ENCODE peak calls at places on chromosomes 5 and 9, in ten cellular contexts. One of them, this sample, is unnamed.

GRCh38 chr5:61575581-61575980 is 243.5 kb downstream of the ZSWIM6 start:
- DNase-seq in memory B cell: no peak
- DNase-seq in Ammon's horn: no peak
- DNase-seq in stimulated activated CD8-positive, alpha-beta memory T cell treated with anti-CD3 and anti-CD28 coated beads, Interleukin-2, amount 100 ng/mL, for 48 hours: no peak
- DNase-seq in activated gamma-delta T cell treated with anti-CD3 and anti-CD28 coated beads, Interleukin-2, amount 50 U/mL, for 16 hours: no peak
- DNase-seq in astrocyte of the cerebellum: no peak
- DNase-seq in H4: no peak
- DNase-seq in stimulated activated naive CD4-positive, alpha-beta T cell: no peak
- DNase-seq in HTR-8/SVneo: no peak
- DNase-seq in brain microvascular endothelial cell: no peak
- DNase-seq in this sample: no peak

GRCh38 chr9:72365525-72366256 is 683 bp upstream of the ZFAND5 start:
- DNase-seq in brain microvascular endothelial cell: peak; percentile 81
- DNase-seq in stimulated activated naive CD4-positive, alpha-beta T cell: no peak
- DNase-seq in activated gamma-delta T cell treated with anti-CD3 and anti-CD28 coated beads, Interleukin-2, amount 50 U/mL, for 16 hours: peak; percentile 44
- DNase-seq in H4: peak; percentile 73
- DNase-seq in stimulated activated CD8-positive, alpha-beta memory T cell treated with anti-CD3 and anti-CD28 coated beads, Interleukin-2, amount 100 ng/mL, for 48 hours: peak; percentile 38
- DNase-seq in memory B cell: peak; percentile 69
- DNase-seq in HTR-8/SVneo: peak; percentile 61
- DNase-seq in Ammon's horn: peak; percentile 91
- DNase-seq in astrocyte of the cerebellum: peak; percentile 71
- DNase-seq in this sample: peak; percentile 94

GRCh38 chr5:147578228-147579024 is 68.6 kb upstream of the DPYSL3 start:
- DNase-seq in Ammon's horn: peak; percentile 67
- DNase-seq in stimulated activated CD8-positive, alpha-beta memory T cell treated with anti-CD3 and anti-CD28 coated beads, Interleukin-2, amount 100 ng/mL, for 48 hours: no peak
- DNase-seq in memory B cell: no peak
- DNase-seq in HTR-8/SVneo: peak; percentile 45
- DNase-seq in H4: peak; percentile 49
- DNase-seq in stimulated activated naive CD4-positive, alpha-beta T cell: no peak
- DNase-seq in brain microvascular endothelial cell: peak; percentile 31
- DNase-seq in astrocyte of the cerebellum: no peak
- DNase-seq in activated gamma-delta T cell treated with anti-CD3 and anti-CD28 coated beads, Interleukin-2, amount 50 U/mL, for 16 hours: no peak
- DNase-seq in this sample: peak; percentile 80

GRCh38 chr5:126002222-126002897 is 420.8 kb upstream of the GRAMD2B start:
- DNase-seq in memory B cell: no peak
- DNase-seq in activated gamma-delta T cell treated with anti-CD3 and anti-CD28 coated beads, Interleukin-2, amount 50 U/mL, for 16 hours: no peak
- DNase-seq in HTR-8/SVneo: no peak
- DNase-seq in stimulated activated naive CD4-positive, alpha-beta T cell: no peak
- DNase-seq in astrocyte of the cerebellum: peak; percentile 98
- DNase-seq in H4: peak; percentile 83
- DNase-seq in brain microvascular endothelial cell: peak; percentile 90
- DNase-seq in Ammon's horn: peak; percentile 71
- DNase-seq in stimulated activated CD8-positive, alpha-beta memory T cell treated with anti-CD3 and anti-CD28 coated beads, Interleukin-2, amount 100 ng/mL, for 48 hours: no peak
- DNase-seq in this sample: peak; percentile 86

GRCh38 chr5:119355636-119356383 is at the start of gene TNFAIP8:
- DNase-seq in activated gamma-delta T cell treated with anti-CD3 and anti-CD28 coated beads, Interleukin-2, amount 50 U/mL, for 16 hours: peak; percentile 48
- DNase-seq in astrocyte of the cerebellum: peak; percentile 24
- DNase-seq in HTR-8/SVneo: peak; percentile 51
- DNase-seq in Ammon's horn: peak; percentile 30
- DNase-seq in H4: no peak
- DNase-seq in memory B cell: peak; percentile 41
- DNase-seq in stimulated activated naive CD4-positive, alpha-beta T cell: peak; percentile 49
- DNase-seq in brain microvascular endothelial cell: peak; percentile 50
- DNase-seq in stimulated activated CD8-positive, alpha-beta memory T cell treated with anti-CD3 and anti-CD28 coated beads, Interleukin-2, amount 100 ng/mL, for 48 hours: peak; percentile 78
- DNase-seq in this sample: peak; percentile 83

GRCh38 chr5:157912621-157913325 is 53.8 kb upstream of the CLINT1 start:
- DNase-seq in memory B cell: peak; percentile 13
- DNase-seq in brain microvascular endothelial cell: no peak
- DNase-seq in stimulated activated CD8-positive, alpha-beta memory T cell treated with anti-CD3 and anti-CD28 coated beads, Interleukin-2, amount 100 ng/mL, for 48 hours: no peak
- DNase-seq in stimulated activated naive CD4-positive, alpha-beta T cell: no peak
- DNase-seq in HTR-8/SVneo: no peak
- DNase-seq in astrocyte of the cerebellum: no peak
- DNase-seq in activated gamma-delta T cell treated with anti-CD3 and anti-CD28 coated beads, Interleukin-2, amount 50 U/mL, for 16 hours: no peak
- DNase-seq in H4: no peak
- DNase-seq in Ammon's horn: no peak
- DNase-seq in this sample: no peak

GRCh38 chr5:123755587-123756324 is 243.8 kb downstream of the CSNK1G3 start:
- DNase-seq in brain microvascular endothelial cell: peak; percentile 81
- DNase-seq in stimulated activated naive CD4-positive, alpha-beta T cell: no peak
- DNase-seq in stimulated activated CD8-positive, alpha-beta memory T cell treated with anti-CD3 and anti-CD28 coated beads, Interleukin-2, amount 100 ng/mL, for 48 hours: no peak
- DNase-seq in activated gamma-delta T cell treated with anti-CD3 and anti-CD28 coated beads, Interleukin-2, amount 50 U/mL, for 16 hours: no peak
- DNase-seq in astrocyte of the cerebellum: no peak
- DNase-seq in Ammon's horn: no peak
- DNase-seq in H4: no peak
- DNase-seq in memory B cell: no peak
- DNase-seq in HTR-8/SVneo: peak; percentile 13
- DNase-seq in this sample: peak; percentile 69

GRCh38 chr9:130912932-130913598 is 16.5 kb upstream of the QRFP start:
- DNase-seq in astrocyte of the cerebellum: no peak
- DNase-seq in Ammon's horn: peak; percentile 59
- DNase-seq in stimulated activated CD8-positive, alpha-beta memory T cell treated with anti-CD3 and anti-CD28 coated beads, Interleukin-2, amount 100 ng/mL, for 48 hours: no peak
- DNase-seq in HTR-8/SVneo: peak; percentile 77
- DNase-seq in activated gamma-delta T cell treated with anti-CD3 and anti-CD28 coated beads, Interleukin-2, amount 50 U/mL, for 16 hours: no peak
- DNase-seq in stimulated activated naive CD4-positive, alpha-beta T cell: no peak
- DNase-seq in H4: peak; percentile 78
- DNase-seq in brain microvascular endothelial cell: peak; percentile 49
- DNase-seq in memory B cell: no peak
- DNase-seq in this sample: peak; percentile 96

GRCh38 chr5:143036146-143036927 is 266.2 kb downstream of the ARHGAP26 start:
- DNase-seq in memory B cell: no peak
- DNase-seq in H4: no peak
- DNase-seq in brain microvascular endothelial cell: no peak
- DNase-seq in stimulated activated naive CD4-positive, alpha-beta T cell: no peak
- DNase-seq in astrocyte of the cerebellum: no peak
- DNase-seq in HTR-8/SVneo: no peak
- DNase-seq in activated gamma-delta T cell treated with anti-CD3 and anti-CD28 coated beads, Interleukin-2, amount 50 U/mL, for 16 hours: no peak
- DNase-seq in stimulated activated CD8-positive, alpha-beta memory T cell treated with anti-CD3 and anti-CD28 coated beads, Interleukin-2, amount 100 ng/mL, for 48 hours: no peak
- DNase-seq in Ammon's horn: no peak
- DNase-seq in this sample: no peak

GRCh38 chr5:154376481-154376880 is 69.3 kb upstream of the SAP30L start:
- DNase-seq in memory B cell: no peak
- DNase-seq in Ammon's horn: no peak
- DNase-seq in H4: no peak
- DNase-seq in stimulated activated naive CD4-positive, alpha-beta T cell: no peak
- DNase-seq in astrocyte of the cerebellum: no peak
- DNase-seq in brain microvascular endothelial cell: no peak
- DNase-seq in HTR-8/SVneo: no peak
- DNase-seq in stimulated activated CD8-positive, alpha-beta memory T cell treated with anti-CD3 and anti-CD28 coated beads, Interleukin-2, amount 100 ng/mL, for 48 hours: no peak
- DNase-seq in activated gamma-delta T cell treated with anti-CD3 and anti-CD28 coated beads, Interleukin-2, amount 50 U/mL, for 16 hours: no peak
- DNase-seq in this sample: no peak

GRCh38 chr9:113609562-113610318 is 146.2 kb downstream of the RGS3 start:
- DNase-seq in stimulated activated naive CD4-positive, alpha-beta T cell: no peak
- DNase-seq in stimulated activated CD8-positive, alpha-beta memory T cell treated with anti-CD3 and anti-CD28 coated beads, Interleukin-2, amount 100 ng/mL, for 48 hours: no peak
- DNase-seq in HTR-8/SVneo: no peak
- DNase-seq in H4: no peak
- DNase-seq in astrocyte of the cerebellum: no peak
- DNase-seq in activated gamma-delta T cell treated with anti-CD3 and anti-CD28 coated beads, Interleukin-2, amount 50 U/mL, for 16 hours: no peak
- DNase-seq in memory B cell: no peak
- DNase-seq in brain microvascular endothelial cell: no peak
- DNase-seq in Ammon's horn: peak; percentile 33
- DNase-seq in this sample: no peak

GRCh38 chr9:128628471-128629048 is 28.1 kb downstream of the DYNC2I2 start:
- DNase-seq in activated gamma-delta T cell treated with anti-CD3 and anti-CD28 coated beads, Interleukin-2, amount 50 U/mL, for 16 hours: no peak
- DNase-seq in Ammon's horn: peak; percentile 59
- DNase-seq in memory B cell: no peak
- DNase-seq in stimulated activated naive CD4-positive, alpha-beta T cell: no peak
- DNase-seq in stimulated activated CD8-positive, alpha-beta memory T cell treated with anti-CD3 and anti-CD28 coated beads, Interleukin-2, amount 100 ng/mL, for 48 hours: no peak
- DNase-seq in HTR-8/SVneo: no peak
- DNase-seq in astrocyte of the cerebellum: no peak
- DNase-seq in H4: no peak
- DNase-seq in brain microvascular endothelial cell: no peak
- DNase-seq in this sample: peak; percentile 28

GRCh38 chr9:98453589-98454311 is 198.3 kb upstream of the TBC1D2 start:
- DNase-seq in brain microvascular endothelial cell: no peak
- DNase-seq in HTR-8/SVneo: no peak
- DNase-seq in stimulated activated CD8-positive, alpha-beta memory T cell treated with anti-CD3 and anti-CD28 coated beads, Interleukin-2, amount 100 ng/mL, for 48 hours: no peak
- DNase-seq in memory B cell: no peak
- DNase-seq in astrocyte of the cerebellum: no peak
- DNase-seq in H4: no peak
- DNase-seq in stimulated activated naive CD4-positive, alpha-beta T cell: no peak
- DNase-seq in activated gamma-delta T cell treated with anti-CD3 and anti-CD28 coated beads, Interleukin-2, amount 50 U/mL, for 16 hours: no peak
- DNase-seq in Ammon's horn: no peak
- DNase-seq in this sample: peak; percentile 70

GRCh38 chr5:146130440-146131045 is 25.2 kb upstream of the PLAC8L1 start:
- DNase-seq in HTR-8/SVneo: peak; percentile 7
- DNase-seq in stimulated activated naive CD4-positive, alpha-beta T cell: no peak
- DNase-seq in brain microvascular endothelial cell: no peak
- DNase-seq in Ammon's horn: peak; percentile 52
- DNase-seq in stimulated activated CD8-positive, alpha-beta memory T cell treated with anti-CD3 and anti-CD28 coated beads, Interleukin-2, amount 100 ng/mL, for 48 hours: no peak
- DNase-seq in memory B cell: no peak
- DNase-seq in astrocyte of the cerebellum: peak; percentile 34
- DNase-seq in activated gamma-delta T cell treated with anti-CD3 and anti-CD28 coated beads, Interleukin-2, amount 50 U/mL, for 16 hours: no peak
- DNase-seq in H4: peak; percentile 24
- DNase-seq in this sample: peak; percentile 66

GRCh38 chr9:70901013-70901412 is 220.4 kb downstream of the TRPM3 start:
- DNase-seq in HTR-8/SVneo: no peak
- DNase-seq in stimulated activated naive CD4-positive, alpha-beta T cell: no peak
- DNase-seq in memory B cell: no peak
- DNase-seq in Ammon's horn: no peak
- DNase-seq in astrocyte of the cerebellum: no peak
- DNase-seq in stimulated activated CD8-positive, alpha-beta memory T cell treated with anti-CD3 and anti-CD28 coated beads, Interleukin-2, amount 100 ng/mL, for 48 hours: no peak
- DNase-seq in H4: no peak
- DNase-seq in brain microvascular endothelial cell: no peak
- DNase-seq in activated gamma-delta T cell treated with anti-CD3 and anti-CD28 coated beads, Interleukin-2, amount 50 U/mL, for 16 hours: no peak
- DNase-seq in this sample: no peak

GRCh38 chr5:132387649-132388117 is 18.2 kb downstream of the SLC22A5 start:
- DNase-seq in astrocyte of the cerebellum: peak; percentile 100
- DNase-seq in stimulated activated naive CD4-positive, alpha-beta T cell: no peak
- DNase-seq in Ammon's horn: peak; percentile 56
- DNase-seq in stimulated activated CD8-positive, alpha-beta memory T cell treated with anti-CD3 and anti-CD28 coated beads, Interleukin-2, amount 100 ng/mL, for 48 hours: no peak
- DNase-seq in HTR-8/SVneo: peak; percentile 87
- DNase-seq in brain microvascular endothelial cell: peak; percentile 94
- DNase-seq in H4: peak; percentile 100
- DNase-seq in memory B cell: no peak
- DNase-seq in activated gamma-delta T cell treated with anti-CD3 and anti-CD28 coated beads, Interleukin-2, amount 50 U/mL, for 16 hours: no peak
- DNase-seq in this sample: peak; percentile 95

GRCh38 chr5:29304555-29304954 is 1888.9 kb upstream of the CDH6 start:
- DNase-seq in stimulated activated naive CD4-positive, alpha-beta T cell: no peak
- DNase-seq in brain microvascular endothelial cell: no peak
- DNase-seq in memory B cell: no peak
- DNase-seq in HTR-8/SVneo: no peak
- DNase-seq in H4: no peak
- DNase-seq in activated gamma-delta T cell treated with anti-CD3 and anti-CD28 coated beads, Interleukin-2, amount 50 U/mL, for 16 hours: no peak
- DNase-seq in stimulated activated CD8-positive, alpha-beta memory T cell treated with anti-CD3 and anti-CD28 coated beads, Interleukin-2, amount 100 ng/mL, for 48 hours: no peak
- DNase-seq in astrocyte of the cerebellum: no peak
- DNase-seq in Ammon's horn: no peak
- DNase-seq in this sample: no peak

GRCh38 chr5:154570572-154571324 is 92.7 kb upstream of the HAND1 start:
- DNase-seq in stimulated activated naive CD4-positive, alpha-beta T cell: no peak
- DNase-seq in brain microvascular endothelial cell: no peak
- DNase-seq in stimulated activated CD8-positive, alpha-beta memory T cell treated with anti-CD3 and anti-CD28 coated beads, Interleukin-2, amount 100 ng/mL, for 48 hours: no peak
- DNase-seq in memory B cell: no peak
- DNase-seq in H4: no peak
- DNase-seq in activated gamma-delta T cell treated with anti-CD3 and anti-CD28 coated beads, Interleukin-2, amount 50 U/mL, for 16 hours: no peak
- DNase-seq in Ammon's horn: no peak
- DNase-seq in HTR-8/SVneo: no peak
- DNase-seq in astrocyte of the cerebellum: no peak
- DNase-seq in this sample: no peak

GRCh38 chr5:168346417-168346816 is 55.0 kb downstream of the WWC1 start:
- DNase-seq in HTR-8/SVneo: no peak
- DNase-seq in H4: no peak
- DNase-seq in memory B cell: no peak
- DNase-seq in activated gamma-delta T cell treated with anti-CD3 and anti-CD28 coated beads, Interleukin-2, amount 50 U/mL, for 16 hours: no peak
- DNase-seq in stimulated activated naive CD4-positive, alpha-beta T cell: no peak
- DNase-seq in Ammon's horn: no peak
- DNase-seq in brain microvascular endothelial cell: no peak
- DNase-seq in astrocyte of the cerebellum: no peak
- DNase-seq in stimulated activated CD8-positive, alpha-beta memory T cell treated with anti-CD3 and anti-CD28 coated beads, Interleukin-2, amount 100 ng/mL, for 48 hours: no peak
- DNase-seq in this sample: no peak

GRCh38 chr5:80668016-80668969 is 13.5 kb upstream of the DHFR start:
- DNase-seq in brain microvascular endothelial cell: no peak
- DNase-seq in stimulated activated naive CD4-positive, alpha-beta T cell: no peak
- DNase-seq in Ammon's horn: no peak
- DNase-seq in memory B cell: peak; percentile 34
- DNase-seq in stimulated activated CD8-positive, alpha-beta memory T cell treated with anti-CD3 and anti-CD28 coated beads, Interleukin-2, amount 100 ng/mL, for 48 hours: no peak
- DNase-seq in H4: no peak
- DNase-seq in activated gamma-delta T cell treated with anti-CD3 and anti-CD28 coated beads, Interleukin-2, amount 50 U/mL, for 16 hours: no peak
- DNase-seq in HTR-8/SVneo: no peak
- DNase-seq in astrocyte of the cerebellum: no peak
- DNase-seq in this sample: no peak

GRCh38 chr5:140794594-140795258 is at the start of gene PCDHA2:
- DNase-seq in stimulated activated naive CD4-positive, alpha-beta T cell: no peak
- DNase-seq in activated gamma-delta T cell treated with anti-CD3 and anti-CD28 coated beads, Interleukin-2, amount 50 U/mL, for 16 hours: no peak
- DNase-seq in astrocyte of the cerebellum: no peak
- DNase-seq in HTR-8/SVneo: peak; percentile 21
- DNase-seq in stimulated activated CD8-positive, alpha-beta memory T cell treated with anti-CD3 and anti-CD28 coated beads, Interleukin-2, amount 100 ng/mL, for 48 hours: no peak
- DNase-seq in brain microvascular endothelial cell: no peak
- DNase-seq in H4: peak; percentile 48
- DNase-seq in Ammon's horn: peak; percentile 25
- DNase-seq in memory B cell: no peak
- DNase-seq in this sample: peak; percentile 19

GRCh38 chr5:3361811-3362605 is 233.6 kb upstream of the IRX1 start:
- DNase-seq in activated gamma-delta T cell treated with anti-CD3 and anti-CD28 coated beads, Interleukin-2, amount 50 U/mL, for 16 hours: no peak
- DNase-seq in Ammon's horn: no peak
- DNase-seq in H4: no peak
- DNase-seq in stimulated activated CD8-positive, alpha-beta memory T cell treated with anti-CD3 and anti-CD28 coated beads, Interleukin-2, amount 100 ng/mL, for 48 hours: no peak
- DNase-seq in brain microvascular endothelial cell: no peak
- DNase-seq in stimulated activated naive CD4-positive, alpha-beta T cell: no peak
- DNase-seq in astrocyte of the cerebellum: no peak
- DNase-seq in memory B cell: no peak
- DNase-seq in HTR-8/SVneo: no peak
- DNase-seq in this sample: no peak

GRCh38 chr9:78575791-78576190 is 278.9 kb downstream of the PSAT1 start:
- DNase-seq in stimulated activated naive CD4-positive, alpha-beta T cell: no peak
- DNase-seq in stimulated activated CD8-positive, alpha-beta memory T cell treated with anti-CD3 and anti-CD28 coated beads, Interleukin-2, amount 100 ng/mL, for 48 hours: no peak
- DNase-seq in brain microvascular endothelial cell: no peak
- DNase-seq in memory B cell: no peak
- DNase-seq in astrocyte of the cerebellum: no peak
- DNase-seq in H4: no peak
- DNase-seq in Ammon's horn: no peak
- DNase-seq in HTR-8/SVneo: no peak
- DNase-seq in activated gamma-delta T cell treated with anti-CD3 and anti-CD28 coated beads, Interleukin-2, amount 50 U/mL, for 16 hours: no peak
- DNase-seq in this sample: no peak

GRCh38 chr9:2125909-2126308 is 110.8 kb downstream of the SMARCA2 start:
- DNase-seq in H4: no peak
- DNase-seq in stimulated activated naive CD4-positive, alpha-beta T cell: no peak
- DNase-seq in stimulated activated CD8-positive, alpha-beta memory T cell treated with anti-CD3 and anti-CD28 coated beads, Interleukin-2, amount 100 ng/mL, for 48 hours: no peak
- DNase-seq in HTR-8/SVneo: no peak
- DNase-seq in astrocyte of the cerebellum: no peak
- DNase-seq in activated gamma-delta T cell treated with anti-CD3 and anti-CD28 coated beads, Interleukin-2, amount 50 U/mL, for 16 hours: no peak
- DNase-seq in Ammon's horn: no peak
- DNase-seq in memory B cell: no peak
- DNase-seq in brain microvascular endothelial cell: no peak
- DNase-seq in this sample: peak; percentile 38

GRCh38 chr9:87547665-87548064 is 50.0 kb downstream of the DAPK1 start:
- DNase-seq in memory B cell: no peak
- DNase-seq in activated gamma-delta T cell treated with anti-CD3 and anti-CD28 coated beads, Interleukin-2, amount 50 U/mL, for 16 hours: no peak
- DNase-seq in stimulated activated naive CD4-positive, alpha-beta T cell: no peak
- DNase-seq in stimulated activated CD8-positive, alpha-beta memory T cell treated with anti-CD3 and anti-CD28 coated beads, Interleukin-2, amount 100 ng/mL, for 48 hours: no peak
- DNase-seq in Ammon's horn: no peak
- DNase-seq in HTR-8/SVneo: no peak
- DNase-seq in H4: peak; percentile 42
- DNase-seq in brain microvascular endothelial cell: peak; percentile 22
- DNase-seq in astrocyte of the cerebellum: no peak
- DNase-seq in this sample: no peak

GRCh38 chr9:131387394-131387793 is 6.5 kb upstream of the PRRC2B start:
- DNase-seq in HTR-8/SVneo: no peak
- DNase-seq in brain microvascular endothelial cell: no peak
- DNase-seq in memory B cell: no peak
- DNase-seq in activated gamma-delta T cell treated with anti-CD3 and anti-CD28 coated beads, Interleukin-2, amount 50 U/mL, for 16 hours: no peak
- DNase-seq in H4: no peak
- DNase-seq in Ammon's horn: no peak
- DNase-seq in stimulated activated CD8-positive, alpha-beta memory T cell treated with anti-CD3 and anti-CD28 coated beads, Interleukin-2, amount 100 ng/mL, for 48 hours: no peak
- DNase-seq in astrocyte of the cerebellum: no peak
- DNase-seq in stimulated activated naive CD4-positive, alpha-beta T cell: no peak
- DNase-seq in this sample: no peak

GRCh38 chr5:171397599-171397998 is 9.9 kb downstream of the NPM1 start:
- DNase-seq in HTR-8/SVneo: no peak
- DNase-seq in H4: no peak
- DNase-seq in memory B cell: no peak
- DNase-seq in Ammon's horn: no peak
- DNase-seq in brain microvascular endothelial cell: no peak
- DNase-seq in astrocyte of the cerebellum: no peak
- DNase-seq in activated gamma-delta T cell treated with anti-CD3 and anti-CD28 coated beads, Interleukin-2, amount 50 U/mL, for 16 hours: no peak
- DNase-seq in stimulated activated naive CD4-positive, alpha-beta T cell: no peak
- DNase-seq in stimulated activated CD8-positive, alpha-beta memory T cell treated with anti-CD3 and anti-CD28 coated beads, Interleukin-2, amount 100 ng/mL, for 48 hours: no peak
- DNase-seq in this sample: no peak

GRCh38 chr9:12856608-12857007 is 81.8 kb downstream of the LURAP1L start:
- DNase-seq in astrocyte of the cerebellum: no peak
- DNase-seq in HTR-8/SVneo: no peak
- DNase-seq in activated gamma-delta T cell treated with anti-CD3 and anti-CD28 coated beads, Interleukin-2, amount 50 U/mL, for 16 hours: no peak
- DNase-seq in memory B cell: no peak
- DNase-seq in stimulated activated CD8-positive, alpha-beta memory T cell treated with anti-CD3 and anti-CD28 coated beads, Interleukin-2, amount 100 ng/mL, for 48 hours: no peak
- DNase-seq in brain microvascular endothelial cell: no peak
- DNase-seq in Ammon's horn: no peak
- DNase-seq in H4: no peak
- DNase-seq in stimulated activated naive CD4-positive, alpha-beta T cell: no peak
- DNase-seq in this sample: no peak

This sample was measured in GM23248.